ENCODE peak calls at places on chromosome 3, in six cellular contexts. V, D, M, Q, L and J are unnamed samples.

GRCh38 chr3:17645074-17645698 is 97.2 kb downstream of the TBC1D5 start:
- DNase-seq in D (no peak), L (no peak), M (peak), V (no peak), Q (peak), J (peak)

GRCh38 chr3:8886556-8886955 is 76.7 kb downstream of the RAD18 start:
- DNase-seq in M (no peak), D (no peak), L (no peak), V (no peak), Q (no peak), J (no peak)

GRCh38 chr3:183212565-183212964 is 40.5 kb upstream of the B3GNT5 start:
- DNase-seq in L (no peak), D (no peak), V (no peak), M (no peak), Q (no peak), J (no peak)

GRCh38 chr3:14511971-14512943 is 27.9 kb downstream of the GRIP2 start:
- DNase-seq in L (no peak), V (no peak), M (no peak), D (no peak), Q (no peak), J (no peak)

GRCh38 chr3:185677146-185677829 is 91.2 kb downstream of the SENP2 start:
- DNase-seq in V (no peak), D (no peak), M (no peak), L (no peak), Q (peak), J (peak)

GRCh38 chr3:193711165-193711485 is 118.1 kb downstream of the OPA1 start:
- DNase-seq in L (no peak), Q (no peak), M (no peak), V (no peak), D (no peak), J (no peak)

GRCh38 chr3:59313365-59313764 is 263.5 kb upstream of the CFAP20DC start:
- DNase-seq in V (no peak), D (peak), L (peak), Q (peak), M (peak), J (no peak)

GRCh38 chr3:161222662-161223061 is 1.6 kb downstream of the NMD3 start:
- DNase-seq in D (no peak), V (no peak), Q (no peak), M (no peak), L (no peak), J (no peak)

GRCh38 chr3:33277193-33277882 is at the start of gene FBXL2:
- DNase-seq in D (peak), Q (peak), V (no peak), M (peak), L (peak), J (peak)

GRCh38 chr3:148643389-148643840 is 54.3 kb upstream of the AGTR1 start:
- DNase-seq in M (no peak), L (no peak), D (no peak), Q (no peak), V (no peak), J (no peak)

GRCh38 chr3:32557640-32558352 is 12.9 kb downstream of the DYNC1LI1 start:
- DNase-seq in Q (no peak), L (no peak), D (no peak), V (no peak), M (no peak), J (peak)

GRCh38 chr3:46700772-46701171 is 420 bp upstream of the TMIE start:
- DNase-seq in D (no peak), L (peak), Q (no peak), M (peak), V (no peak), J (no peak)

GRCh38 chr3:68206524-68207117 is 552.2 kb upstream of the SUCLG2 start:
- DNase-seq in D (no peak), Q (no peak), M (no peak), V (no peak), L (no peak), J (no peak)

GRCh38 chr3:9913601-9914000 is 3.3 kb upstream of the IL17RC start:
- DNase-seq in V (no peak), M (no peak), L (no peak), D (no peak), Q (no peak), J (no peak)

GRCh38 chr3:16419640-16420039 is 93.9 kb downstream of the RFTN1 start:
- DNase-seq in M (no peak), D (no peak), Q (no peak), V (no peak), L (no peak), J (no peak)